ENCODE peak calls at places on chromosome 22, in five cellular contexts. U, L, T, O and W are unnamed samples.

GRCh38 chr22:38566726-38567504 is 3.1 kb downstream of the DMC1 start:
- DNase-seq in L (no peak), O (peak; percentile 25), T (peak; percentile 5), U (no peak), W (no peak)

GRCh38 chr22:46815896-46816721 is 53.7 kb downstream of the TBC1D22A start:
- DNase-seq in U (no peak), L (no peak), T (no peak), O (peak; percentile 73), W (no peak)

GRCh38 chr22:47123827-47124442 is 361.5 kb downstream of the TBC1D22A start:
- DNase-seq in T (no peak), O (no peak), L (no peak), U (no peak), W (no peak)

GRCh38 chr22:22070371-22070824 is 87.8 kb upstream of the TOP3B start:
- DNase-seq in O (no peak), U (no peak), T (no peak), L (no peak), W (no peak)

GRCh38 chr22:50010676-50011446 is 1.7 kb downstream of the IL17REL start:
- DNase-seq in U (no peak), O (no peak), T (no peak), L (no peak), W (no peak)

GRCh38 chr22:38519453-38520250 is 13.5 kb upstream of the DDX17 start:
- DNase-seq in L (no peak), T (no peak), O (no peak), U (no peak), W (no peak)

GRCh38 chr22:30636226-30637077 is 871 bp downstream of the SLC35E4 start:
- DNase-seq in L (no peak), O (peak; percentile 7), U (no peak), T (no peak), W (no peak)

GRCh38 chr22:16949561-16949960 is 58.5 kb downstream of the GAB4 start:
- DNase-seq in O (no peak), L (no peak), U (no peak), T (no peak), W (no peak)